ENCODE peak calls at places on chromosomes 12 and 14, in six cellular contexts. One of them, this sample, is unnamed.

GRCh38 chr14:59427653-59428578 is 37.3 kb downstream of the GPR135 start:
- DNase-seq in GM12865: no peak
- DNase-seq in GM04504: no peak
- DNase-seq in globus pallidus: no peak
- DNase-seq in astrocyte of the spinal cord: no peak
- DNase-seq in NCI-H510A treated with DMSO at 0.1 percent for 48 hours: no peak
- DNase-seq in this sample: no peak

GRCh38 chr12:107594995-107595394 is 90.6 kb upstream of the PWP1 start:
- DNase-seq in globus pallidus: no peak
- DNase-seq in astrocyte of the spinal cord: peak; percentile 18
- DNase-seq in GM04504: no peak
- DNase-seq in NCI-H510A treated with DMSO at 0.1 percent for 48 hours: no peak
- DNase-seq in GM12865: no peak
- DNase-seq in this sample: no peak

GRCh38 chr14:92794547-92794941 is 439 bp downstream of the GOLGA5 start:
- DNase-seq in GM04504: no peak
- DNase-seq in astrocyte of the spinal cord: no peak
- DNase-seq in globus pallidus: no peak
- DNase-seq in GM12865: peak; percentile 24
- DNase-seq in NCI-H510A treated with DMSO at 0.1 percent for 48 hours: no peak
- DNase-seq in this sample: no peak

GRCh38 chr12:22284871-22285270 is 49.6 kb downstream of the ST8SIA1 start:
- DNase-seq in astrocyte of the spinal cord: no peak
- DNase-seq in NCI-H510A treated with DMSO at 0.1 percent for 48 hours: no peak
- DNase-seq in GM04504: no peak
- DNase-seq in GM12865: no peak
- DNase-seq in globus pallidus: no peak
- DNase-seq in this sample: no peak

GRCh38 chr14:103057028-103057371 is 349 bp downstream of the CDC42BPB start:
- DNase-seq in GM12865: no peak
- DNase-seq in NCI-H510A treated with DMSO at 0.1 percent for 48 hours: no peak
- DNase-seq in astrocyte of the spinal cord: peak; percentile 10
- DNase-seq in GM04504: no peak
- DNase-seq in globus pallidus: no peak
- DNase-seq in this sample: no peak

GRCh38 chr14:91220581-91221000 is 23.9 kb downstream of the GPR68 start:
- DNase-seq in globus pallidus: no peak
- DNase-seq in NCI-H510A treated with DMSO at 0.1 percent for 48 hours: no peak
- DNase-seq in GM04504: no peak
- DNase-seq in GM12865: no peak
- DNase-seq in astrocyte of the spinal cord: no peak
- DNase-seq in this sample: no peak

GRCh38 chr12:68538722-68539614 is 71.7 kb upstream of the RAP1B start:
- DNase-seq in GM04504: no peak
- DNase-seq in NCI-H510A treated with DMSO at 0.1 percent for 48 hours: peak; percentile 5
- DNase-seq in GM12865: peak; percentile 56
- DNase-seq in astrocyte of the spinal cord: peak; percentile 78
- DNase-seq in globus pallidus: no peak
- DNase-seq in this sample: peak; percentile 79

GRCh38 chr14:100382106-100382455 is 58.9 kb downstream of the SLC25A47 start:
- DNase-seq in astrocyte of the spinal cord: no peak
- DNase-seq in NCI-H510A treated with DMSO at 0.1 percent for 48 hours: no peak
- DNase-seq in globus pallidus: no peak
- DNase-seq in GM04504: no peak
- DNase-seq in GM12865: no peak
- DNase-seq in this sample: no peak

GRCh38 chr14:24095196-24096068 is 1.3 kb downstream of the PCK2 start:
- DNase-seq in NCI-H510A treated with DMSO at 0.1 percent for 48 hours: peak; percentile 77
- DNase-seq in astrocyte of the spinal cord: peak; percentile 4
- DNase-seq in globus pallidus: no peak
- DNase-seq in GM04504: peak; percentile 45
- DNase-seq in GM12865: peak; percentile 96
- DNase-seq in this sample: peak; percentile 67

GRCh38 chr12:68932123-68932700 is 759 bp downstream of the CPM start:
- DNase-seq in GM04504: no peak
- DNase-seq in GM12865: peak; percentile 6
- DNase-seq in globus pallidus: peak; percentile 58
- DNase-seq in NCI-H510A treated with DMSO at 0.1 percent for 48 hours: no peak
- DNase-seq in astrocyte of the spinal cord: no peak
- DNase-seq in this sample: peak; percentile 14

GRCh38 chr12:71718611-71719010 is 32.7 kb downstream of the TMEM19 start:
- DNase-seq in GM12865: no peak
- DNase-seq in NCI-H510A treated with DMSO at 0.1 percent for 48 hours: no peak
- DNase-seq in GM04504: no peak
- DNase-seq in astrocyte of the spinal cord: no peak
- DNase-seq in globus pallidus: no peak
- DNase-seq in this sample: no peak

GRCh38 chr12:42162198-42162597 is 17.5 kb upstream of the GXYLT1 start:
- DNase-seq in NCI-H510A treated with DMSO at 0.1 percent for 48 hours: no peak
- DNase-seq in globus pallidus: no peak
- DNase-seq in astrocyte of the spinal cord: peak; percentile 24
- DNase-seq in GM12865: no peak
- DNase-seq in GM04504: no peak
- DNase-seq in this sample: no peak